ENCODE peak calls at places on chromosomes 11 and 22, in five cellular contexts. R is cardiac muscle cell, K is RWPE1, I is right lobe of liver, P is MCF 10A. W is an unnamed sample.

GRCh38 chr22:30858976-30859713 is 109.4 kb downstream of the MORC2 start:
- DNase-seq in R (no peak), K (no peak), I (no peak), P (no peak), W (no peak)

GRCh38 chr11:129785383-129786111 is 30.1 kb upstream of the TMEM45B start:
- DNase-seq in R (peak), K (peak), I (no peak), P (peak), W (no peak)

GRCh38 chr22:50473855-50474671 is 772 bp downstream of the SBF1 start:
- DNase-seq in R (peak), K (no peak), I (no peak), P (no peak), W (peak)

GRCh38 chr11:69035150-69035958 is 13.4 kb upstream of the TPCN2 start:
- DNase-seq in R (peak), K (no peak), I (no peak), P (no peak), W (no peak)

GRCh38 chr22:35431483-35432205 is 31.7 kb downstream of the MCM5 start:
- DNase-seq in R (no peak), K (no peak), I (no peak), P (no peak), W (no peak)

GRCh38 chr11:121004196-121004840 is 19.6 kb upstream of the TBCEL start:
- DNase-seq in R (no peak), K (no peak), I (no peak), P (no peak), W (no peak)

GRCh38 chr11:129455101-129455500 is 79.5 kb downstream of the BARX2 start:
- DNase-seq in R (no peak), K (no peak), I (no peak), P (no peak), W (no peak)

GRCh38 chr22:38135133-38135706 is 24.7 kb upstream of the BAIAP2L2 start:
- DNase-seq in R (peak), K (peak), I (peak), P (peak), W (no peak)

GRCh38 chr11:112795142-112795815 is 165.9 kb upstream of the NCAM1 start:
- DNase-seq in R (peak), K (peak), I (no peak), P (peak), W (peak)

GRCh38 chr11:46696212-46696558 is 4.2 kb downstream of the ARHGAP1 start:
- DNase-seq in R (no peak), K (no peak), I (peak), P (no peak), W (no peak)

GRCh38 chr11:64590763-64591221 is at the start of gene SLC22A12:
- DNase-seq in R (no peak), K (no peak), I (peak), P (no peak), W (no peak)

GRCh38 chr11:61571337-61571736 is 9.5 kb downstream of the SYT7 start:
- DNase-seq in R (no peak), K (no peak), I (no peak), P (no peak), W (no peak)

GRCh38 chr11:28104984-28105383 is 3.0 kb downstream of the KIF18A start:
- DNase-seq in R (no peak), K (no peak), I (no peak), P (peak), W (no peak)

GRCh38 chr11:15589070-15589626 is 474.4 kb downstream of the INSC start:
- DNase-seq in R (no peak), K (no peak), I (no peak), P (no peak), W (no peak)

GRCh38 chr22:40721266-40721665 is 42.0 kb downstream of the MCHR1 start:
- DNase-seq in R (no peak), K (no peak), I (no peak), P (no peak), W (no peak)

GRCh38 chr11:123434911-123435310 is 4.8 kb downstream of the GRAMD1B start:
- DNase-seq in R (no peak), K (no peak), I (no peak), P (no peak), W (no peak)

GRCh38 chr22:33758961-33759360 is 161.3 kb downstream of the LARGE1 start:
- DNase-seq in R (no peak), K (no peak), I (no peak), P (no peak), W (no peak)

GRCh38 chr11:117166491-117166890 is 12.1 kb upstream of the SIDT2 start:
- DNase-seq in R (no peak), K (no peak), I (no peak), P (no peak), W (no peak)

GRCh38 chr22:25327018-25327755 is 107.7 kb downstream of the CRYBB2 start:
- DNase-seq in R (no peak), K (no peak), I (no peak), P (no peak), W (no peak)

GRCh38 chr22:50144005-50144614 is 26.4 kb upstream of the PANX2 start:
- DNase-seq in R (no peak), K (no peak), I (no peak), P (no peak), W (no peak)

GRCh38 chr22:35560824-35561223 is 20.2 kb downstream of the RASD2 start:
- DNase-seq in R (no peak), K (no peak), I (no peak), P (no peak), W (no peak)

GRCh38 chr11:77081381-77081851 is 14.6 kb downstream of the CAPN5 start:
- DNase-seq in R (no peak), K (no peak), I (peak), P (no peak), W (no peak)

GRCh38 chr11:117316197-117316961 is at the start of gene BACE1:
- DNase-seq in R (peak), K (peak), I (peak), P (peak), W (peak)

GRCh38 chr22:45869448-45869847 is 107.5 kb downstream of the WNT7B start:
- DNase-seq in R (no peak), K (no peak), I (no peak), P (no peak), W (no peak)

GRCh38 chr11:69409812-69410645 is 71.4 kb upstream of the LINC01488 start:
- DNase-seq in R (no peak), K (no peak), I (peak), P (no peak), W (no peak)

GRCh38 chr11:16291729-16292128 is 64.6 kb downstream of the SOX6 start:
- DNase-seq in R (no peak), K (no peak), I (no peak), P (no peak), W (no peak)

GRCh38 chr11:111796696-111797095 is 30.5 kb upstream of the PPP2R1B start:
- DNase-seq in R (no peak), K (no peak), I (no peak), P (no peak), W (no peak)

GRCh38 chr11:69637956-69638871 is 2.7 kb upstream of the CCND1 start:
- DNase-seq in R (peak), K (no peak), I (no peak), P (peak), W (no peak)

GRCh38 chr11:116702772-116703360 is 69.9 kb downstream of the BUD13 start:
- DNase-seq in R (no peak), K (no peak), I (no peak), P (no peak), W (no peak)

GRCh38 chr11:96187779-96188624 is 155.0 kb downstream of the MAML2 start:
- DNase-seq in R (peak), K (peak), I (no peak), P (peak), W (no peak)

GRCh38 chr11:125924384-125925007 is 20.2 kb downstream of the DDX25 start:
- DNase-seq in R (no peak), K (no peak), I (no peak), P (no peak), W (no peak)

GRCh38 chr11:95788921-95789505 is 569 bp downstream of the FAM76B start:
- DNase-seq in R (peak), K (peak), I (no peak), P (peak), W (peak)

GRCh38 chr22:48182896-48183805 is 1420.7 kb downstream of the TBC1D22A start:
- DNase-seq in R (no peak), K (no peak), I (no peak), P (no peak), W (no peak)

GRCh38 chr22:48187272-48187855 is 1424.9 kb downstream of the TBC1D22A start:
- DNase-seq in R (no peak), K (no peak), I (no peak), P (no peak), W (no peak)

GRCh38 chr22:48185071-48185470 is 1422.6 kb downstream of the TBC1D22A start:
- DNase-seq in R (no peak), K (no peak), I (no peak), P (no peak), W (no peak)

GRCh38 chr22:48186121-48186790 is 1423.8 kb downstream of the TBC1D22A start:
- DNase-seq in R (no peak), K (no peak), I (no peak), P (no peak), W (no peak)

DNA sequence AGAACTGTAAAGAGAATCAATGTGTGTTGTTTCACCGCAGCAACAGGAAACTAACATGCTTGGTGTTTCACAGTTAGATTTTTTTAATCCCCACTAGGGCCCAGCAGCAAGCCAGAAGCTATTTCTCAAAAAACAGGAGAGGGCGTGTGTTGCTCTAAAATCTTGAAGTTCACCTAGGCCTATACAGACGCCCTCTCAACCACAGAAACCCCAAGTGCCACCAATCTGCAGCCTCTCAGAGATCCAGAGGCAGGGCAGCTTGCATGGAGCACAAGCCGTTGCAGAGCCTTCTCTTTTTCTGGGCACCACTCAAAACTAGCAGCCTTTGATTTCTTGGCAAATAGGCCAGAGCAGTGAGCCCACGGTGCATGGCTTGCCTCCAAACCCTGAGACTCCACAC is 1423.2 kb downstream of the TBC1D22A start:
- DNase-seq in R (no peak), K (no peak), I (no peak), P (no peak), W (no peak)
- TF ChIP-seq CTCF in R (no peak), K (no peak), I (no peak), P (no peak), W (no peak)

GRCh38 chr11:79672786-79673185 is 232.0 kb upstream of the TENM4 start:
- DNase-seq in R (no peak), K (no peak), I (no peak), P (no peak), W (no peak)

GRCh38 chr11:79670846-79671245 is 230.0 kb upstream of the TENM4 start:
- DNase-seq in R (no peak), K (no peak), I (no peak), P (no peak), W (no peak)

GRCh38 chr11:79663012-79663411 is 222.2 kb upstream of the TENM4 start:
- DNase-seq in R (no peak), K (no peak), I (no peak), P (no peak), W (no peak)

GRCh38 chr11:79667377-79667776 is 226.5 kb upstream of the TENM4 start:
- DNase-seq in R (no peak), K (no peak), I (no peak), P (no peak), W (no peak)
- TF ChIP-seq CTCF in R (no peak), K (no peak), I (no peak), P (no peak), W (no peak)

GRCh38 chr22:20016734-20017621 is at the start of gene ARVCF:
- DNase-seq in R (peak), K (peak), I (peak), P (peak), W (peak)
- TF ChIP-seq CTCF in R (peak), K (no peak), I (peak), P (peak), W (no peak)

GRCh38 chr11:75399344-75400109 is at the start of gene RPS3:
- DNase-seq in R (peak), K (peak), I (peak), P (peak), W (peak)
- TF ChIP-seq CTCF in R (no peak), K (no peak), I (peak), P (no peak), W (peak)

GRCh38 chr11:102254047-102254446 is 63.2 kb upstream of the BIRC3 start:
- DNase-seq in R (no peak), K (no peak), I (no peak), P (peak), W (no peak)
- TF ChIP-seq CTCF in R (peak), K (no peak), I (peak), P (peak), W (no peak)

GRCh38 chr11:25734592-25735211 is 597.2 kb upstream of the ANO3 start:
- DNase-seq in R (peak), K (peak), I (no peak), P (peak), W (no peak)

GRCh38 chr11:25737071-25737675 is 594.8 kb upstream of the ANO3 start:
- DNase-seq in R (no peak), K (no peak), I (no peak), P (no peak), W (no peak)

DNA sequence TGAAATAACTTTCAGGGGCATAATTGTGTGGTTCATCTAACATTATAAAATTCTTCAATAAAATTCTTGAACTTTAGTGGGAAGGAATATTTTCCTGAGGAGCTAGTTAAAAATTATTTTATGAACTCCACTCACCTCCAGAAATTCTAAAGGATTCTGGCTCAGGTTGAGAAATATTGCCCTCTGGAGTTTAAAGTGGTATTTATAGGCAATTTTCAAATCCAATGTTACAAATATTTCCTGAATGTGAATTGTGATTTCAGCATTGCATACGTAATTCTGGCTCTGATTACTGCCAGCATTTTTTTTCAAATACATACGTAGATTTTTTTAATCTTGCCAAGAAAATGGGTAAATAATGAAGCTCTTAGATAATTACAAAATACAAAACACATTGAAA is 598.2 kb upstream of the ANO3 start:
- DNase-seq in R (peak), K (no peak), I (no peak), P (peak), W (no peak)
- TF ChIP-seq CTCF in R (peak), K (no peak), I (peak), P (no peak), W (no peak)

DNA sequence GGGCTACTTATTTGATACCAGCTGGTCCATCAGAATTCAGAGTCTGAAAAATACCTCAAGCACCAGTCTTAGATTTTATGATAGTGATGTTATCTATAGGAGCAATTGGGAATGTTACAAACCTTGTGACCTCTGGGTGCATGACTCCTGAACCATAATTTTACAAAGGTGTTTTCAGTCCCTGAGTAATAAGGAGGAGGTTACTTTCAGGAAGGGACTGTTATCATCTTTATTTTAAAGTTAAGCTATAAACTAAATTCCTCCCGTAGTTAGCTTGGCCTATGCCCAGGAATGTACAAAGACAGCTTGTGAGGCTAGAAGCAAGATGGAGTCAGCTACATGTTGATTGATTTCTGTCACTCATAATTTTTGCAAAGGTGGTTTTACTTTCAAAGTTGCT is 101.9 kb downstream of the UVRAG start:
- DNase-seq in R (no peak), K (no peak), I (no peak), P (no peak), W (no peak)
- TF ChIP-seq CTCF in R (no peak), K (no peak), I (no peak), P (no peak), W (no peak)

DNA sequence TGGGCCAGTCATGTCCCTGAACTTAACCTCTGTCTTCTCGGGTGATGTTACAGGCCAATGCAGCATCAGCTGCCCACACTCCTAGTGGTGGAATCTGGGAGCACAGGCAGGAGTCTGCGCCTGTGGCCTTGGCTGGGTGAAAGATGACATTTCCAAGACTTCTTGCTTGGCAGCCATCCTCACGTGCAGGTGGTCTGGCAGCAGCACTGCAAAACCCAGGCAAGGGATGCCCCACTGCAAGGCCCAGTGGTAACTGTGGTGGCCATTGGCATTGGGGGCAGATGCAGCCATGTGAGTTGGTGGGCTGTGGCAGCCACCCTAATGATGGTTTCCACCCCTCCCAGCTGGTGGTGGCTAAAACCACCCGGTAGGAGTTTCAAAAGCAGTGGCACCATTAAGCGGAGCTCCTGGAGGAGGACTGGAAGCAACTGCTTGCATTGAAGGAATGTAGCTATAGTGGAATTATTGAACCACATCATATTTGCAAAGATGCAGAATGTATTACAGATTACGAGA is 120.5 kb upstream of the TOP3B start:
- DNase-seq in R (no peak), K (no peak), I (no peak), P (peak), W (no peak)
- TF ChIP-seq CTCF in R (peak), K (no peak), I (peak), P (peak), W (peak)

DNA sequence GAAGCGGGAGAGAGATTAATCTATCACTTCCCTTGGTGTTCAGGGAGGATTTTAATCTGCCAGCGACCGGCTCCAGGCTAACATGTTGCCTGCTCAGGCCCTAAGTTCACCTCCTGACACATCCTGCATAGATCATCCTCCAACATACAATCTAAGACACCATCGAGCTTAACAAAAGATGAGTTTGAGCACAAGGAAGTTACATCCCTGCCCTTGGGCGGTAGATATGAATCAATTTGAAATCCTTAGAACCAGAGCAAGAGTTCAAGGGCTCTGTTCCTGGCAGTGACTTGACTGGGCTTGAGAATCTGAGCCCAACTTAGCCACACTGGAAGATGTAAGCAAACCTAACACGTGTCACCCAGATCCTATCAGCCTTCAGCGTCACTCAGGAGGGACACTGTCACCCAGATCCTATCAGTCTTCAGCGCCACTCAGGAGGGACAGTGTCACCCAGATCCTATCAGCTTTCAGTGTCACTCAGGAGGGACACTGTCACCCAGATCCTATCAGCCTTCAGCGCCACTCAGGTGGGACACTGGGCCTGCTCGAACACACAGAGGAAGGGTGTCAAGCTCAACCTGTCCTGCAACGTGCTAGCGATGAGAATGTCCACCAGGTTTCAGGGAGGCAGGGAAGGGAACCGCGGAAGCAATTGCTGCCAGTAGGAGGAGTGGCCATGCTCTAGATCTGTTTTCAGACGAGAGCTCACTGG is 32.7 kb upstream of the CTSD start:
- DNase-seq in R (no peak), K (no peak), I (no peak), P (no peak), W (no peak)
- TF ChIP-seq CTCF in R (no peak), K (no peak), I (no peak), P (no peak), W (no peak)

DNA sequence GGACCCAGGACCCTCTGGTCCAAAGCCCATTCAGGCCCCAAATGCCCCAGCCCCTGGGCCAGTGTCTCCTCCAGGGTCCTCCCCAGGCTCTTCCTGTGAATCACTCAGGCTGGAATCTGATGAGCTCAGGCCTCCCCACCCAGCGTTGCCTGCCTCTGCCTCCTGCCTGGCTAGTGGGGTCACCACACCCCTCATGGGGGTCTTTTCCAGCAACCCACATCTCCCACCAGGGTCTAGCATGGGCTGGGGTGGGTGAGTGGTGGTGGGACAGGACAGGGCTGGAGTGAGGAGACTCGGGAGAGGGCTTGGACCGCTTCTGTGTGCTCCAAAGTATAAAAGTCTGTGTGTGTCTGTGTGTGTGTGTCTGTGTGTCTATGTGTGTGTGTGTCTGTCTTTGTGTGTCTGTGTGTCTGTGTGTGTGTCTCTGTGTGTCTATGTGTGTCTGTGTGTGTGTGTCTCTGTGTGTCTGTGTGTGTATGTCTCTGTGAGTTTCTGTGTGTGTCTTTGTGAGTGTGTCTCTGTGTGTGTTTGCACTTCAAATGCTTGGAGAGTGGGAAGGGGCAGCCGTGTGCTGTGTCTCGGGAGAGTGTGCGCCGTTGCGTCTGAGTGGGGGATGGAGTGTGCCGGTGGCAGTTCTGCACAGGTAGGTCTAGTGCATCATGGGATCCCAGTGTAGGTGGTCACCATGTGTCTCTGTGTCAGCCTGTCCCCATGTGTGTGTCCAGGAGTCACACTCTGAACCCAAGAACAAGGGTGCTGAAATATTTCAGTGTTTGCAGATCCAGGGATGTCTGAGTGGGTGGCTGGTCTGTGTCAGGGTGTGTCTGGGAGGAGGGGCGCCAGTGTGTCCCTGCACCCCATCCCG is 8.8 kb downstream of the RIN1 start:
- DNase-seq in R (peak), K (peak), I (no peak), P (peak), W (no peak)
- TF ChIP-seq CTCF in R (no peak), K (no peak), I (no peak), P (no peak), W (no peak)